ENCODE peak calls at places on chromosomes 7 and 10, in eight cellular contexts. J, E, N, G, C, X, P and Z are unnamed samples.

GRCh38 chr7:127667751-127668530 is 15.9 kb downstream of the SND1 start:
- DNase-seq in J (no peak), E (no peak), N (no peak), G (no peak), C (no peak), X (no peak), P (no peak), Z (no peak)

GRCh38 chr7:43110790-43111362 is 1.6 kb upstream of the HECW1 start:
- DNase-seq in J (no peak), E (no peak), N (no peak), G (no peak), C (no peak), X (no peak), P (no peak), Z (no peak)

GRCh38 chr10:80201592-80202256 is 3.6 kb downstream of the ANXA11 start:
- DNase-seq in J (no peak), E (peak), N (no peak), G (no peak), C (no peak), X (no peak), P (peak), Z (no peak)

GRCh38 chr10:14648042-14648765 is 126.5 kb downstream of the FAM107B start:
- DNase-seq in J (peak), E (peak), N (no peak), G (peak), C (peak), X (peak), P (peak), Z (no peak)

GRCh38 chr7:84950836-84951235 is 236.0 kb downstream of the SEMA3D start:
- DNase-seq in J (no peak), E (no peak), N (peak), G (no peak), C (no peak), X (peak), P (no peak), Z (no peak)

GRCh38 chr7:155918720-155919399 is 106.6 kb upstream of the SHH start:
- DNase-seq in J (peak), E (peak), N (peak), G (peak), C (no peak), X (peak), P (peak), Z (no peak)

GRCh38 chr7:75879771-75880184 is 944 bp downstream of the RHBDD2 start:
- DNase-seq in J (no peak), E (no peak), N (no peak), G (no peak), C (no peak), X (peak), P (no peak), Z (no peak)

GRCh38 chr7:106166651-106167342 is 54.7 kb upstream of the SYPL1 start:
- DNase-seq in J (no peak), E (peak), N (peak), G (peak), C (peak), X (peak), P (peak), Z (no peak)

GRCh38 chr10:77475522-77475921 is 162.1 kb downstream of the KCNMA1 start:
- DNase-seq in J (no peak), E (no peak), N (no peak), G (no peak), C (no peak), X (no peak), P (no peak), Z (no peak)

GRCh38 chr7:77800158-77800557 is 1.6 kb downstream of the PHTF2 start:
- DNase-seq in J (no peak), E (no peak), N (no peak), G (no peak), C (no peak), X (peak), P (no peak), Z (no peak)

GRCh38 chr10:17923728-17924127 is 28.0 kb upstream of the SLC39A12 start:
- DNase-seq in J (peak), E (peak), N (peak), G (peak), C (no peak), X (peak), P (no peak), Z (no peak)

GRCh38 chr7:29315302-29316270 is 121.0 kb downstream of the CHN2 start:
- DNase-seq in J (no peak), E (no peak), N (no peak), G (peak), C (no peak), X (no peak), P (no peak), Z (no peak)

GRCh38 chr7:105649727-105650381 is 68.6 kb upstream of the EFCAB10 start:
- DNase-seq in J (no peak), E (no peak), N (peak), G (no peak), C (no peak), X (peak), P (no peak), Z (no peak)

GRCh38 chr7:44257618-44258422 is 57.0 kb downstream of the YKT6 start:
- DNase-seq in J (peak), E (peak), N (peak), G (peak), C (peak), X (peak), P (peak), Z (no peak)

GRCh38 chr10:42988517-42989395 is 88.1 kb upstream of the RET start:
- DNase-seq in J (no peak), E (no peak), N (no peak), G (no peak), C (peak), X (no peak), P (no peak), Z (no peak)

GRCh38 chr10:35040761-35041501 is 49.2 kb downstream of the CUL2 start:
- DNase-seq in J (no peak), E (no peak), N (peak), G (peak), C (no peak), X (peak), P (no peak), Z (no peak)

GRCh38 chr7:146781352-146782116 is 664.9 kb downstream of the CNTNAP2 start:
- DNase-seq in J (no peak), E (no peak), N (no peak), G (no peak), C (no peak), X (peak), P (no peak), Z (no peak)
- TF ChIP-seq CTCF in J (no peak), E (no peak), N (no peak), G (peak), C (no peak), X (peak), P (no peak), Z (no peak)

DNA sequence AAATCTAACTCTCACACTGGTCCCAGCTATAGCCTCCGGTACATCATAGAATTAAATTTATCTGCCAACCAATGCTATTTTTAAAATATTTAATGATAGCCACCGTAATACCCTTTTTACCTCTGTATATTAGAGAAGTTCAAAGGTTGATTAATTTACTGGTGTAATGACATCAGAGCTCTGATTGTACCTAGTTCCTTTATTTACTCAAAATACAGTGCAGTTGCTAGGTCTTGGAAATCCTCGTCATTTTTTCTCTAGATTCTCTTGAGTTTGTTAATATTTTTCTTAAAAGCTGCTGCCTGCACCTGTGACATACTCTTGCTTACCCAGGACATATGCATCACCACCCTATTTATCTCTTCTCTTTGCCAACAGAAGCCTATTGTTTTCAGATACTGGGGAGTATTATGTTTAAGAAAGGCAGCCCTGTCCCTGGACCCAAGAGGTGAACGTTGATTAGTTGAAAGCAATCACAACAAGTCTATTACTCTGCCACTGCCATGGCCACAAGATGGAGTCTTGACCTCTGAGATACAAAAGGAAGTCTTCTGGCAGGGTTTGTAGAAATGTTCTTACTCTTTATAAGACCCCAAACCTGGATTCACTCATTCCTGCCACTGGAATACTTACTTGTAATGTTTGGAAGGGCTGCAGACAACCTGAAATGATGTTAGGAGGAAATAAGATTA is 25.6 kb upstream of the TMEM26 start:
- DNase-seq in J (no peak), E (no peak), N (peak), G (no peak), C (no peak), X (peak), P (no peak), Z (no peak)
- TF ChIP-seq CTCF in J (no peak), E (no peak), N (peak), G (peak), C (no peak), X (no peak), P (no peak), Z (no peak)

GRCh38 chr10:11177926-11178453 is 160.3 kb downstream of the CELF2 start:
- DNase-seq in J (no peak), E (peak), N (no peak), G (no peak), C (no peak), X (no peak), P (no peak), Z (no peak)
- TF ChIP-seq CTCF in J (no peak), E (no peak), N (no peak), G (peak), C (no peak), X (no peak), P (no peak), Z (no peak)

GRCh38 chr7:78924581-78924980 is 528.9 kb downstream of the MAGI2 start:
- DNase-seq in J (no peak), E (no peak), N (peak), G (no peak), C (peak), X (peak), P (no peak), Z (no peak)
- TF ChIP-seq CTCF in J (no peak), E (no peak), N (peak), G (peak), C (peak), X (peak), P (no peak), Z (peak)